ENCODE peak calls at places on chromosomes 2 and 18, in nine cellular contexts. S is CD4-positive, alpha-beta memory T cell; I is epithelial cell of esophagus; B is cardiac muscle cell; V is heart right ventricle; A is stimulated activated CD4-positive, alpha-beta T cell treated with anti-CD3 and anti-CD28 coated beads, Interleukin-4, amount 100 ng/mL, for 1 hour; L is stimulated activated CD8-positive, alpha-beta memory T cell treated with anti-CD3 and anti-CD28 coated beads, Interleukin-15, amount 100 ng/mL, for 24 hours; M is SJSA1; G is epithelial cell of proximal tubule. U is an unnamed sample.

GRCh38 chr2:190583507-190584337 is 49.2 kb upstream of the NEMP2 start:
- DNase-seq in M (no peak), A (no peak), V (peak), B (peak), L (no peak), S (no peak), G (no peak), I (no peak), U (no peak)

GRCh38 chr2:84477886-84478285 is 18.8 kb upstream of the SUCLG1 start:
- DNase-seq in B (no peak), L (no peak), A (no peak), I (no peak), M (no peak), V (no peak), S (no peak), G (no peak), U (no peak)

GRCh38 chr2:69271831-69272257 is 115.2 kb downstream of the GFPT1 start:
- DNase-seq in I (peak), M (no peak), S (no peak), L (no peak), A (no peak), G (no peak), V (no peak), B (peak), U (no peak)

GRCh38 chr2:119483395-119483753 is 40.9 kb downstream of the SCTR start:
- DNase-seq in S (no peak), A (no peak), I (no peak), B (no peak), V (no peak), G (no peak), M (peak), L (no peak), U (no peak)

GRCh38 chr2:63654959-63655358 is 66.2 kb downstream of the MDH1 start:
- DNase-seq in M (no peak), S (no peak), A (no peak), V (no peak), B (peak), G (no peak), L (no peak), I (peak), U (no peak)

GRCh38 chr18:9707381-9708056 is 582 bp upstream of the RAB31 start:
- DNase-seq in M (no peak), A (no peak), L (no peak), G (no peak), S (no peak), V (no peak), B (peak), I (no peak), U (no peak)

GRCh38 chr2:176646033-176646615 is 376.9 kb downstream of the MTX2 start:
- DNase-seq in V (no peak), L (no peak), B (no peak), I (no peak), A (no peak), S (no peak), G (no peak), M (no peak), U (no peak)

GRCh38 chr18:10406172-10406663 is 48.2 kb upstream of the APCDD1 start:
- DNase-seq in I (no peak), G (no peak), V (no peak), L (no peak), A (no peak), B (no peak), M (no peak), S (no peak), U (no peak)

GRCh38 chr18:34809697-34810096 is 99.6 kb downstream of the DTNA start:
- DNase-seq in V (peak), G (no peak), S (no peak), A (no peak), I (peak), L (no peak), B (peak), M (peak), U (peak)

GRCh38 chr2:219522111-219523030 is 8.1 kb downstream of the ASIC4 start:
- DNase-seq in G (no peak), V (no peak), I (peak), M (no peak), L (no peak), S (no peak), A (no peak), B (peak), U (peak)

GRCh38 chr18:54950221-54950620 is 9.0 kb downstream of the CCDC68 start:
- DNase-seq in L (no peak), G (no peak), S (peak), B (no peak), M (no peak), V (no peak), A (no peak), I (peak), U (peak)

GRCh38 chr2:72040629-72041403 is 106.8 kb downstream of the CYP26B1 start:
- DNase-seq in G (no peak), S (no peak), B (peak), A (no peak), V (no peak), M (no peak), I (peak), L (no peak), U (no peak)

GRCh38 chr2:219293736-219294201 is 14.6 kb downstream of the DNAJB2 start:
- DNase-seq in L (no peak), A (no peak), B (no peak), I (no peak), M (no peak), G (no peak), S (no peak), V (no peak), U (no peak)

GRCh38 chr2:215367647-215368492 is 56.0 kb downstream of the ATIC start:
- DNase-seq in M (no peak), V (no peak), G (no peak), I (peak), A (no peak), B (peak), S (no peak), L (no peak), U (no peak)

GRCh38 chr2:79929624-79930023 is 374.9 kb downstream of the LRRTM1 start:
- DNase-seq in I (no peak), A (no peak), G (no peak), B (no peak), V (no peak), S (no peak), M (no peak), L (no peak), U (no peak)

GRCh38 chr2:144453039-144453336 is 66.9 kb downstream of the ZEB2 start:
- DNase-seq in V (no peak), G (no peak), I (no peak), L (no peak), B (peak), M (no peak), A (no peak), S (no peak), U (peak)

GRCh38 chr2:241030333-241030680 is 31.9 kb downstream of the SNED1 start:
- DNase-seq in V (no peak), S (no peak), A (no peak), G (no peak), M (no peak), L (no peak), B (no peak), I (no peak), U (no peak)

GRCh38 chr2:108288534-108289106 is at the start of gene SULT1C2:
- DNase-seq in V (no peak), I (no peak), L (no peak), A (no peak), B (no peak), G (peak), S (no peak), M (no peak), U (no peak)

GRCh38 chr2:7792031-7792651 is 874.9 kb downstream of the RNF144A start:
- DNase-seq in M (no peak), A (no peak), S (no peak), G (no peak), I (no peak), V (no peak), L (no peak), B (no peak), U (no peak)

GRCh38 chr18:63028380-63028779 is 291.2 kb downstream of the BCL2 start:
- DNase-seq in V (no peak), G (no peak), B (no peak), S (no peak), M (no peak), A (no peak), L (no peak), I (no peak), U (no peak)

GRCh38 chr18:29076645-29077044 is 899.7 kb upstream of the CDH2 start:
- DNase-seq in M (no peak), V (no peak), I (no peak), A (no peak), L (no peak), G (no peak), B (no peak), S (no peak), U (no peak)

GRCh38 chr2:65453916-65454315 is 21.5 kb upstream of the SPRED2 start:
- DNase-seq in G (no peak), A (no peak), B (no peak), I (peak), S (no peak), M (no peak), V (no peak), L (no peak), U (no peak)

GRCh38 chr2:238009563-238009962 is 42.7 kb downstream of the UBE2F start:
- DNase-seq in L (no peak), S (no peak), M (no peak), V (no peak), G (no peak), I (no peak), A (no peak), B (no peak), U (no peak)

GRCh38 chr2:172709566-172710291 is 25.9 kb upstream of the RAPGEF4 start:
- DNase-seq in A (no peak), L (no peak), B (no peak), G (no peak), M (no peak), S (no peak), V (no peak), I (no peak), U (no peak)

GRCh38 chr2:207095963-207096362 is 69.8 kb downstream of the KLF7 start:
- DNase-seq in I (no peak), G (no peak), V (no peak), L (no peak), M (no peak), S (no peak), B (no peak), A (no peak), U (no peak)

GRCh38 chr2:48448274-48449061 is 81.5 kb upstream of the STON1 start:
- DNase-seq in I (peak), B (peak), L (no peak), M (no peak), V (no peak), G (no peak), S (peak), A (no peak), U (peak)

GRCh38 chr2:53569957-53570727 is 197.5 kb upstream of the CHAC2 start:
- DNase-seq in G (no peak), L (no peak), M (no peak), A (no peak), S (no peak), B (no peak), I (peak), V (no peak), U (no peak)

GRCh38 chr18:74682141-74682997 is 84.7 kb downstream of the ZNF407 start:
- DNase-seq in G (no peak), I (peak), L (no peak), A (no peak), S (no peak), V (no peak), B (peak), M (no peak), U (no peak)

GRCh38 chr2:66507673-66508127 is 72.8 kb downstream of the MEIS1 start:
- DNase-seq in A (no peak), M (no peak), I (peak), G (no peak), B (no peak), V (no peak), L (no peak), S (no peak), U (no peak)

GRCh38 chr2:96336104-96336775 is 674 bp downstream of the NCAPH start:
- DNase-seq in V (no peak), G (no peak), L (no peak), A (no peak), B (no peak), S (no peak), I (no peak), M (no peak), U (no peak)

GRCh38 chr2:68320118-68320641 is 431 bp upstream of the CNRIP1 start:
- DNase-seq in L (no peak), G (no peak), A (no peak), V (no peak), M (no peak), B (no peak), I (peak), S (no peak), U (peak)

GRCh38 chr2:190655570-190655969 is 6.7 kb downstream of the NAB1 start:
- DNase-seq in G (no peak), V (no peak), M (no peak), B (no peak), S (no peak), L (no peak), I (no peak), A (no peak), U (no peak)